ENCODE peak calls at places on chromosomes 2 and 18, in five cellular contexts. M is iPS DF 6.9, T is AG04449, S is Panc1, W is fibroblast of lung. D is an unnamed sample.

GRCh38 chr2:225735844-225736243 is 336.3 kb downstream of the NYAP2 start:
- DNase-seq in M (no peak), T (peak), S (peak), W (peak), D (peak)

GRCh38 chr2:79721966-79722365 is 209.1 kb downstream of the CTNNA2 start:
- DNase-seq in M (no peak), T (no peak), S (no peak), W (peak), D (no peak)

GRCh38 chr2:31467426-31467825 is 52.9 kb upstream of the XDH start:
- DNase-seq in M (no peak), T (no peak), S (no peak), W (no peak), D (no peak)

GRCh38 chr18:12409466-12409865 is 1.7 kb downstream of the PRELID3A start:
- DNase-seq in M (no peak), T (no peak), S (no peak), W (peak), D (no peak)

GRCh38 chr2:74587664-74588277 is 33.3 kb downstream of the DOK1 start:
- DNase-seq in M (peak), T (no peak), S (peak), W (peak), D (peak)

GRCh38 chr2:135742307-135742838 is 718 bp downstream of the UBXN4 start:
- DNase-seq in M (no peak), T (no peak), S (no peak), W (peak), D (peak)

GRCh38 chr2:115460008-115460407 is 1017.6 kb downstream of the DPP10 start:
- DNase-seq in M (no peak), T (no peak), S (no peak), W (no peak), D (no peak)

GRCh38 chr2:23620841-23621341 is 235.9 kb downstream of the KLHL29 start:
- DNase-seq in M (no peak), T (peak), S (no peak), W (peak), D (peak)

GRCh38 chr2:98912957-98913915 is 22.8 kb downstream of the CRACDL start:
- DNase-seq in M (no peak), T (no peak), S (no peak), W (peak), D (no peak)

GRCh38 chr2:164735309-164735919 is 106.2 kb downstream of the COBLL1 start:
- DNase-seq in M (no peak), T (no peak), S (no peak), W (peak), D (no peak)

GRCh38 chr2:126302043-126302442 is 353.9 kb upstream of the GYPC start:
- DNase-seq in M (no peak), T (no peak), S (no peak), W (no peak), D (no peak)

GRCh38 chr2:224958466-224958857 is 83.8 kb downstream of the DOCK10 start:
- DNase-seq in M (no peak), T (peak), S (no peak), W (no peak), D (peak)

GRCh38 chr2:170770304-170771048 is at the start of gene ERICH2:
- DNase-seq in M (peak), T (no peak), S (peak), W (peak), D (peak)

GRCh38 chr18:78642561-78643398 is 336.8 kb upstream of the SALL3 start:
- DNase-seq in M (no peak), T (no peak), S (no peak), W (no peak), D (no peak)

DNA sequence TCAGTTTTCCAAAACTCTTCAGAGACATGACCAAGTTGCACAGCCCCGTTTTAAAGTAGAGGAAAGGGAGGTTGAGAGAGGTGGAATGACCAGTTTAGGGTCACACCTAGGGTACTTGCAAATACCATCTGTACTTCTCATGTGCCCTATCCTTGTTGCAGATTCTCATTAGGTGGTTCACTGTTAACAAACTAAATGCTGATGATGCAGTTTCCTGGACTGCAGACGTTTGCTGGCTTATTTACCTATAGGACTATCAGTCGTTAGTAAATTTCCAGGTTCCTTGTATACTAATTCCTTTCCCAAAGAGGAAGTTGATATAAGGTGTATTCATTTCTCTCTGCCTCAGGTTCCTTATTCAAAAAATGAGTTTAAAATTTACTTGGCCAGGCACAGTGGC is 1.4 kb downstream of the FARP2 start:
- DNase-seq in M (no peak), T (no peak), S (no peak), W (no peak), D (no peak)
- H3K4me3 ChIP-seq in M (no peak), T (peak), S (peak), W (peak), D (peak)

DNA sequence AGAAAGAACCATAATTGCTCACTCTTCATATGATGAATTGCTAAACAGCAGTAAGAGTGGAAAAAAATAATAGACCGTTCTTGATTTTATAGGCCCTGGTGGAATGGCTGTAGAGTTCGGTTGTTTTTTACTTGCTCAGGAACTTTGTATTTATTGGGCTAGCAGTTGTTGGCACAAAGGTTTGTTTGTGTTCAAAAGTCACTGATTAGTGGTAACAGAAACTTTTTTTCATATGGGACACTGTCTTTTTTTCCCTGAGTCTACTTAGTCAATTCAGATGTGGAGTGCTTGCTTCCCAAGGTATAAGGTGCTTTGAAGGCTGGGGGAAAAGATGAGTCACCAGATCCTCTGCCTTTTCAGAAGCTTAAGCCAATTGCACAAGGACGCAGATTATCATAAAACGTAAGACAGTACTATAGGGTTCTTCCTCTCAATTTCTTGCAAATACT is 25.8 kb downstream of the PHLPP1 start:
- DNase-seq in M (no peak), T (no peak), S (no peak), W (peak), D (peak)
- H3K4me3 ChIP-seq in M (no peak), T (no peak), S (no peak), W (no peak), D (no peak)

GRCh38 chr2:72800491-72800890 is 25.3 kb downstream of the EXOC6B start:
- DNase-seq in M (no peak), T (no peak), S (no peak), W (no peak), D (no peak)

GRCh38 chr2:72809095-72809494 is 16.7 kb downstream of the EXOC6B start:
- DNase-seq in M (no peak), T (no peak), S (no peak), W (no peak), D (no peak)

GRCh38 chr2:72806280-72806955 is 19.4 kb downstream of the EXOC6B start:
- DNase-seq in M (no peak), T (no peak), S (no peak), W (peak), D (peak)

GRCh38 chr2:72803151-72803550 is 22.7 kb downstream of the EXOC6B start:
- DNase-seq in M (no peak), T (no peak), S (no peak), W (peak), D (no peak)

DNA sequence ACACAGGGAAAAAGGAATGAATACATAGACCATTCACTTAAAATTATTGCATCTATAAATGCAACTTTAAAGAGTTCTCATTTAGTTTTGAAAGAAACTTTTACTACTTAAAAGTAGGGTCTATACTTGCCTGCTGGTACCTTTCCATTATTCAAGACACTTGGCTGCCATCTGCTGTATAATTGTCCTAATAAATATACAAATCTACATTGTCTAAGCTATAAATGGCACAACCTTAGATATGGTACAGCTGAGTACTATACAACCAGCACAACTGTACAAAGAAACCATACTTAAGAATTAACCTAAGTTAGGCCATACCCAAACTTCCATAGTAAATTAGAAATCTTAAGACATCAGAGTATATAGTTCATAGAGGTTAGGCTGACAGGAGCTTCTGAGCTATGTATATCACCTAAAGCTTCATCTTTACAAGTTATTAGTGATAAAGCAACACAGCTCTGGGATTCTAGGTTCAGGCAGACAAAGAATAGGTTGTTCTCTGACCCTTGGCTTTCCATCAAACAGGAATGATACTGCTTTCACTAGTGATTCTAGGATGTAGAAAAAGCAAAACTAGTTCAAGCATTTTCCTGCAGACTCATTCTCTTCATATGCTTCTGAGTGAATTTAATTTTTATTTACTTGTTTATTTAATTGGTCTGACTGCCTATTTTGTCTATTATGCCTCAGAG is 22.1 kb downstream of the EXOC6B start:
- DNase-seq in M (no peak), T (no peak), S (no peak), W (no peak), D (no peak)
- H3K4me3 ChIP-seq in M (no peak), T (no peak), S (no peak), W (no peak), D (no peak)

GRCh38 chr2:50346586-50347351 is 685.2 kb downstream of the NRXN1 start:
- DNase-seq in M (no peak), T (no peak), S (no peak), W (no peak), D (no peak)

GRCh38 chr2:50345691-50346090 is 686.2 kb downstream of the NRXN1 start:
- DNase-seq in M (no peak), T (no peak), S (no peak), W (no peak), D (no peak)

GRCh38 chr2:50346104-50346503 is 685.8 kb downstream of the NRXN1 start:
- DNase-seq in M (no peak), T (no peak), S (no peak), W (no peak), D (no peak)

GRCh38 chr2:50344509-50345106 is 687.3 kb downstream of the NRXN1 start:
- DNase-seq in M (no peak), T (no peak), S (no peak), W (no peak), D (no peak)

DNA sequence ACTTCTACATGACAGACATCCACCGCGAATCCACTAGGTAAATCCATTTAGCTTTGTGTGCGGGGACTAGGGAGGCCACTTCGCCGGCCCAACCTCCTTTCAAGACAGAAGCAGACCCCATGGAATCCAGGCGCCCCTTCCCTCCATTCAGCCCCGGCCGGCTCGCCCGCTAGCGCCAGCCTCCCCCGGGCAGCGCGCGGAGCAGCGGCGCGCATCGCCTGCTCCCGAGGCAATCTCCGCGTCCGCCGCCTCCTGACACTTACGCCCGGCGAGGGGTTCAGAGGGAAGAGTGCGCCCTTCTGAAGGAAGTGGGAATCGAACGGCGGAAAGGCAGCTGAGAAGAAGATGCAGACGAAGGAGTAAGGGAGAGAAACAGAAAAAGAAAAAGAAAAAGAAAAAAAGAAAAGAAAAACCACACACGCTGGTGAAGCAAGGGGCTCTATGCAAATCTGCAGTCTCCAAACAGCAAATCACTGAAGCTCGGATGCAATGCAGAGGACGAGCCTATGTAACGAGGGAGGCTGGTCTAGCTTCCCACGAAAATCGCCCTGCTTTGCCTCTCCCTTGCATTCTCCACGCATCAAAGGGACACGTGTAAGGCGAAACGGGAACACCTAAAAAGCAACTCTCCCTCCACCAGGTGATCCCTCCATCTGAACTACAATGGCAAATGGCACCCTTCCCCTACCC is 684.4 kb downstream of the NRXN1 start:
- DNase-seq in M (no peak), T (no peak), S (no peak), W (peak), D (no peak)
- H3K4me3 ChIP-seq in M (peak), T (no peak), S (no peak), W (no peak), D (no peak)

GRCh38 chr2:217919781-217920351 is 82.9 kb downstream of the TNS1 start:
- DNase-seq in M (no peak), T (no peak), S (no peak), W (peak), D (peak)
- H3K4me3 ChIP-seq in M (no peak), T (peak), S (no peak), W (no peak), D (no peak)

GRCh38 chr2:235191486-235191885 is 239.7 kb downstream of the SH3BP4 start:
- DNase-seq in M (no peak), T (no peak), S (no peak), W (no peak), D (no peak)
- H3K4me3 ChIP-seq in M (no peak), T (peak), S (no peak), W (no peak), D (no peak)

DNA sequence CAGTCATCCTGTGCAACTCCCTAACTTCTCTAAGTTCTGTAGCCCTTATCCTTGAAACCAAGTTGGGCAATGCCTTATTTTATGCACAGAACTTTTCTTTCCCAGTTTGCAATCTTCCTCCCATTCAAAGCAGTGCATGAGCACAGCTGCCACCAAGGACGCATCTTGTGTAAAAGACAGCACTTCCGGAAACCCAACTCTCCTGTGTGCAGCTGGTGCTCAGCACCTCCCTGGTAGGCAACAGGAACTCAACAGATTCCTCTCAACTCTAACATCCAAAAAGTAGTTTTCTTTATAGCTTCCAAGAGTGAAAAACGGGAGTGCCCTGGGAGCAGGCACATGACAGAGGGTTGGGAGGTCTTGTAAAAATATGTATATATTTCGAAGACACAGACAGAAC is 2.2 kb downstream of the TMEM18 start:
- DNase-seq in M (no peak), T (no peak), S (no peak), W (no peak), D (no peak)
- H3K4me3 ChIP-seq in M (no peak), T (no peak), S (no peak), W (no peak), D (no peak)